ENCODE peak calls at places on chromosome 20, in five cellular contexts. A is transverse colon, E is ovary, I is heart left ventricle, M is NB4. S is an unnamed sample.

GRCh38 chr20:41900292-41900691 is 282.1 kb upstream of the CHD6 start:
- DNase-seq in I (no peak), E (no peak), M (no peak), A (no peak), S (no peak)

GRCh38 chr20:61445741-61446140 is 193.7 kb downstream of the CDH4 start:
- DNase-seq in M (no peak), A (no peak), E (no peak), I (no peak), S (no peak)

GRCh38 chr20:31515775-31516107 is 1.5 kb downstream of the HM13 start:
- DNase-seq in M (peak; percentile 29), E (no peak), A (peak; percentile 26), I (no peak), S (no peak)

GRCh38 chr20:4091332-4092135 is 76.2 kb upstream of the RNF24 start:
- DNase-seq in M (peak; percentile 71), A (peak; percentile 66), I (peak; percentile 67), E (peak; percentile 39), S (peak; percentile 46)

GRCh38 chr20:5156670-5157448 is 30.1 kb downstream of the CDS2 start:
- DNase-seq in I (no peak), A (no peak), E (no peak), M (no peak), S (no peak)

GRCh38 chr20:20317195-20318113 is 50.5 kb upstream of the INSM1 start:
- DNase-seq in M (peak; percentile 91), E (no peak), I (no peak), A (peak; percentile 18), S (no peak)

GRCh38 chr20:8664778-8665177 is 404.1 kb upstream of the PLCB4 start:
- DNase-seq in I (peak; percentile 15), M (peak; percentile 11), E (no peak), A (no peak), S (no peak)

GRCh38 chr20:55882922-55883321 is 122.4 kb downstream of the CBLN4 start:
- DNase-seq in M (no peak), A (peak; percentile 39), E (no peak), I (no peak), S (no peak)

GRCh38 chr20:29497261-29497671 is 1760.2 kb upstream of the DEFB115 start:
- DNase-seq in I (peak; percentile 40), A (no peak), M (no peak), E (no peak), S (no peak)

GRCh38 chr20:33791959-33792597 is 19.1 kb upstream of the CHMP4B start:
- DNase-seq in A (peak; percentile 69), I (no peak), M (peak; percentile 49), E (no peak), S (no peak)

GRCh38 chr20:40361916-40362315 is 327.1 kb downstream of the MAFB start:
- DNase-seq in I (no peak), M (no peak), A (no peak), E (no peak), S (no peak)

GRCh38 chr20:37973059-37973910 is 60.0 kb downstream of the TTI1 start:
- DNase-seq in E (no peak), I (no peak), A (no peak), M (no peak), S (no peak)

GRCh38 chr20:48649868-48650267 is 177.9 kb downstream of the PREX1 start:
- DNase-seq in E (no peak), M (no peak), I (no peak), A (no peak), S (no peak)

GRCh38 chr20:57811373-57812020 is 101.7 kb upstream of the PMEPA1 start:
- DNase-seq in A (no peak), E (no peak), I (no peak), M (no peak), S (no peak)

GRCh38 chr20:61487346-61488022 is 235.4 kb downstream of the CDH4 start:
- DNase-seq in E (no peak), M (no peak), I (no peak), A (no peak), S (peak; percentile 15)

GRCh38 chr20:19975901-19976300 is 41.3 kb upstream of the NAA20 start:
- DNase-seq in A (no peak), M (no peak), E (no peak), I (no peak), S (no peak)

GRCh38 chr20:37072293-37073196 is 23.3 kb downstream of the RBL1 start:
- DNase-seq in A (no peak), I (no peak), M (no peak), E (no peak), S (no peak)

GRCh38 chr20:32354592-32355416 is 3.3 kb upstream of the ASXL1 start:
- DNase-seq in M (peak; percentile 52), E (no peak), A (no peak), I (no peak), S (no peak)

GRCh38 chr20:35903843-35904242 is 50.5 kb downstream of the SCAND1 start:
- DNase-seq in I (no peak), E (no peak), A (no peak), M (no peak), S (no peak)

GRCh38 chr20:59149678-59150504 is 13.7 kb upstream of the ZNF831 start:
- DNase-seq in I (peak; percentile 50), M (peak; percentile 26), E (no peak), A (peak; percentile 33), S (no peak)

GRCh38 chr20:58610811-58611210 is 40.3 kb upstream of the STX16 start:
- DNase-seq in M (no peak), E (no peak), A (no peak), I (no peak), S (no peak)

GRCh38 chr20:50026746-50027575 is 44.2 kb downstream of the SNAI1 start:
- DNase-seq in E (no peak), M (no peak), A (no peak), I (no peak), S (no peak)

GRCh38 chr20:50027611-50028105 is 44.9 kb downstream of the SNAI1 start:
- DNase-seq in M (no peak), I (peak; percentile 83), A (peak; percentile 25), E (peak; percentile 34), S (no peak)

GRCh38 chr20:50032955-50033666 is 50.3 kb downstream of the SNAI1 start:
- DNase-seq in E (no peak), I (no peak), A (no peak), M (no peak), S (no peak)

GRCh38 chr20:50029083-50029696 is 46.4 kb downstream of the SNAI1 start:
- DNase-seq in M (no peak), A (no peak), I (no peak), E (no peak), S (no peak)

GRCh38 chr20:50029697-50030428 is 47.1 kb downstream of the SNAI1 start:
- DNase-seq in A (peak; percentile 17), M (peak; percentile 65), I (peak; percentile 63), E (peak; percentile 56), S (peak; percentile 50)
- TF ChIP-seq POLR2A in A (no peak), M (no peak), I (no peak), E (no peak), S (no peak)

GRCh38 chr20:62908971-62909791 is 17.1 kb downstream of the DIDO1 start:
- DNase-seq in A (no peak), M (no peak), I (no peak), E (no peak), S (no peak)

GRCh38 chr20:62905536-62906117 is 20.7 kb downstream of the DIDO1 start:
- DNase-seq in E (no peak), M (no peak), I (no peak), A (no peak), S (no peak)

GRCh38 chr20:62906647-62907375 is 19.5 kb downstream of the DIDO1 start:
- DNase-seq in M (no peak), A (no peak), E (no peak), I (no peak), S (no peak)

GRCh38 chr20:62906209-62906608 is 20.1 kb downstream of the DIDO1 start:
- DNase-seq in A (no peak), E (no peak), M (no peak), I (peak; percentile 34), S (no peak)

DNA sequence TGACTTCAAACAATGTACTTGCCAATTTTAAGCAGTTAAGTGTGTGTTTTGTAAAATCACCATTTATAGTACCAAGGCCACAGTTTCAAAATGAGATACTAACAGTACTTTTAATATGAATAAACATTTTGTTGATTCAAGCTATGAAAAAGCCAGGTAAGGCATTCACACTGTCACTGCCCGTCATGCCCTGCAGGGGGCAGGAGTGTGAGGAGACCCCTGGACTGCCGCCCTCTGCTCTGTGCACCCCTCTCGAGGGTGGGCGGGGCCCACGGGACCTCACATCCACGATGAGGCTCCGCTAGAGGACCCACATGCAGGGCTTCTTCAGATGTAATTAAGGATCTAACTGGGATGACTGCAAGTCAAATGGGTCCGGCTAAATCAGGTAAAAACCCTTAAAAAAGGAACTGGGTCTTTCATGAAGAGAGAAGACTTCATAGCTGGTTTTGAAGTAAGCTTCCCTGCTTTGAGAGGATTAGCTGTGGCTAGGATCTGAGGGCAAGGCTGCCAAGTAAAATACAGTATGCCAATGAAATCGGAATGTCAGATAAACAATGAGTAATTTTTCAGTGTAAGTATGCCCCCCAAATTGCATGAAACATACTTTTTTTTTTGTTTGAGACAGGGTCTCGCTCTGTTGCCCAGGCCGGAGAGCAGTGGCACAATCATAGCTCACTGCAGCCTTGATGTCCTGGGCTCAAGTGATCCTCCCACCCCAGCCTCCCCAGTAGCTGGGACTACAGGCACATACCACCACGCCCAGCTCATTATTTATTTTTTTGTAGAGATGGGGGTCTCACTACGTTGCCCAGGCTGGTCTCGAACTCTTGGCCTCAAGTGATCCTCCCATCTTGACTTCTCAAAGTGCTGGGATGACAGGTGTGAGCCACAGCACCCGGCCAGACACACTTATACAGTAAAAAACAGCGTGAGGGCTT is 18.7 kb downstream of the DIDO1 start:
- DNase-seq in M (peak; percentile 44), I (no peak), A (no peak), E (no peak), S (no peak)
- TF ChIP-seq POLR2A in M (no peak), I (no peak), A (no peak), E (no peak), S (no peak)

DNA sequence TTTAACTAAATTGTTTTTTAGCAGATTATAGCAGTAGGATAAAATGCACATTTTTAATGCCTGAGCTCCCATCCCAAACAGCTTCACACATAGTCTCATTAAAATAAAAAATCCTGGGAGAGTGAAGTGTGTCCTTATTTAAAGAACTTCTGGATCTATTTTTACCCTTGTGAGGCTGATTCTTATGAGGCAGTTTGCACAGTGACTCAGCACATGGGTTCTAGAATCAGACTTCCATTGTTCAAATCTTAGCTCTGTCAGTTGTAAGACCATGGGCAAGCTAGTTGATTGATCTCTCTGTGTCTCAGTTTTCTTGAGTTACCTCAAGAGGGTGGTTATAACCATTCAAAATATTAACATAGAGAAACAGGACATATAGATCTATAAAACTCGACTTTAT is 72.3 kb downstream of the MACROD2 start:
- DNase-seq in E (no peak), A (no peak), M (no peak), I (no peak), S (no peak)
- TF ChIP-seq POLR2A in E (no peak), A (no peak), M (no peak), I (no peak), S (no peak)

DNA sequence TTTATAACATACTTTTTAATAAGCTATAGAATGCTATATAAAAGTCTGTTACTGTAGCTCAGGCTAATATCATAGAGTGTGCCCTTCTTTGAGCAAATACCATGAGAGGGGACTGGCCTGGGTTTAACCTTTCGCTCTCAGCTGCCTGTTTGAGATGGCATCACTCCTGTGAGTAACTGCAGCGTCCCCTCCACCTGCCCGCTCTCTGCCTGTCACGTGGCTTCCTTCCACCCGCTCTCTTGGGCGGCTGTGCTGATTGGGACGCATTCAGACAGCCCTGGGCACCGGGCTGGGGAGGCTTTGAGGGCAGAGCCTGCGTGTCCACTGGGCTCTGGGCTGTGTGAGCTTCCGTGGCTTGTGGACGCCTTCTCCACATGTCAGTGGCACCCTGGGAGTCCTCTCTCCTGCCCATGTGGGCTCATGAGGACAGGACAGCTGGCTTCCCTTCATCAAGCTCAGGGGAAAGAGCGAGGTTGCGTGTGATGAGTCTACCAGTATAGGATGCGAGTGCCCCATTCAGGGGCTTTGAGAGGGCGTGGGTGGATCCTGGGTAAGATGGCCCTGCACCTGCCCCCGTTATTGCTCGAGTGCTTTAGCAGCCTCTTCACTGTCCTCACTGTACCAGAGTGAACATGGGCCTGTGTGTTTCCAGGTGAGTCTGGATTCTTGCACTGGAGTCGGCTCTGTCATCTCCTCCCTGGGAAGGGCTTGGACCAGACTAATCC is 10.7 kb upstream of the C20orf204 start:
- DNase-seq in A (no peak), E (no peak), M (no peak), I (no peak), S (no peak)
- TF ChIP-seq POLR2A in A (no peak), E (no peak), M (no peak), I (no peak), S (no peak)